ENCODE peak calls at places on chromosomes 1 and 21, in six cellular contexts. Q is progenitor cell of endocrine pancreas; V is thoracic aorta; R is BE2C; O is GM03348; M is activated T-helper 1 cell treated with anti-CD3 and anti-CD28 coated beads, Interleukin-2, amount 50 U/mL, for 16 hours. S is an unnamed sample.

GRCh38 chr21:30733026-30733425 is 14.0 kb downstream of the KRTAP21-2 start:
- DNase-seq in Q (no peak), V (no peak), R (no peak), O (no peak), M (no peak), S (no peak)

GRCh38 chr1:225866061-225866844 is 15.9 kb downstream of the TMEM63A start:
- DNase-seq in Q (no peak), V (no peak), R (no peak), O (no peak), M (peak; percentile 43), S (peak; percentile 38)

GRCh38 chr1:231487019-231487418 is 41.5 kb upstream of the TSNAX start:
- DNase-seq in Q (no peak), V (no peak), R (no peak), O (peak; percentile 25), M (no peak), S (no peak)

GRCh38 chr21:33968998-33969353 is 53.4 kb upstream of the ATP5PO start:
- DNase-seq in Q (no peak), V (no peak), R (no peak), O (peak; percentile 30), M (no peak), S (no peak)

GRCh38 chr1:103371234-103371633 is 154.3 kb upstream of the RNPC3 start:
- DNase-seq in Q (no peak), V (no peak), R (no peak), O (peak; percentile 2), M (no peak), S (no peak)

GRCh38 chr1:87644033-87644432 is 315.4 kb downstream of the LMO4 start:
- DNase-seq in Q (no peak), V (no peak), R (no peak), O (no peak), M (no peak), S (no peak)

GRCh38 chr1:31726715-31727114 is 22.9 kb upstream of the COL16A1 start:
- DNase-seq in Q (no peak), V (no peak), R (no peak), O (no peak), M (no peak), S (no peak)

GRCh38 chr1:7339953-7340352 is 431.1 kb upstream of the VAMP3 start:
- DNase-seq in Q (no peak), V (no peak), R (no peak), O (no peak), M (no peak), S (no peak)

GRCh38 chr1:244049969-244050834 is 881 bp upstream of the ZBTB18 start:
- DNase-seq in Q (no peak), V (no peak), R (peak; percentile 28), O (no peak), M (no peak), S (no peak)

GRCh38 chr1:212035835-212036605 is 472 bp downstream of the DTL start:
- DNase-seq in Q (no peak), V (no peak), R (no peak), O (no peak), M (no peak), S (no peak)

GRCh38 chr1:75053207-75053606 is 81.0 kb upstream of the LHX8 start:
- DNase-seq in Q (no peak), V (no peak), R (no peak), O (no peak), M (no peak), S (no peak)

GRCh38 chr1:213284626-213285025 is 233.6 kb downstream of the RPS6KC1 start:
- DNase-seq in Q (no peak), V (no peak), R (no peak), O (peak; percentile 48), M (no peak), S (no peak)

GRCh38 chr1:32666866-32667566 is 16.0 kb downstream of the RBBP4 start:
- DNase-seq in Q (no peak), V (no peak), R (no peak), O (no peak), M (no peak), S (no peak)

S was measured in activated CD4-positive, CD25-positive, alpha-beta regulatory T cell treated with anti-CD3 and anti-CD28 coated beads, Interleukin-2, amount 50 U/mL, for 16 hours.